ENCODE peak calls at places on chromosomes 4 and X, in five cellular contexts. T, V, G, K and H are unnamed samples.

GRCh38 chrX:36431819-36432218 is 512.3 kb downstream of the CFAP47 start:
- DNase-seq in G (no peak), T (no peak), K (no peak), V (peak), H (no peak)

GRCh38 chrX:68261060-68261672 is 172.1 kb downstream of the OPHN1 start:
- DNase-seq in T (no peak), K (no peak), G (no peak), V (no peak), H (no peak)

GRCh38 chrX:1153940-1154339 is 58.5 kb downstream of the CRLF2 start:
- DNase-seq in K (no peak), V (peak), G (no peak), T (no peak), H (no peak)

GRCh38 chr4:30943356-30943755 is 223.2 kb downstream of the PCDH7 start:
- DNase-seq in G (no peak), V (no peak), K (no peak), T (no peak), H (no peak)

GRCh38 chr4:128570380-128570779 is 239.1 kb upstream of the JADE1 start:
- DNase-seq in T (no peak), G (peak), K (peak), V (peak), H (peak)

GRCh38 chr4:37891221-37892159 is 606 bp downstream of the TBC1D1 start:
- DNase-seq in G (peak), K (no peak), V (no peak), T (no peak), H (peak)

GRCh38 chrX:123731258-123731986 is 1.4 kb downstream of the THOC2 start:
- DNase-seq in V (no peak), T (no peak), K (peak), G (peak), H (peak)

GRCh38 chrX:47568656-47569295 is 7.8 kb downstream of the ARAF start:
- DNase-seq in K (peak), G (no peak), T (peak), V (peak), H (peak)

GRCh38 chr4:72449705-72450104 is 119.3 kb downstream of the ADAMTS3 start:
- DNase-seq in G (no peak), V (no peak), T (no peak), K (no peak), H (no peak)

GRCh38 chrX:100447563-100448397 is 37.7 kb upstream of the PCDH19 start:
- DNase-seq in G (peak), V (peak), T (no peak), K (peak), H (peak)

GRCh38 chrX:120457766-120458180 is 11.3 kb downstream of the LAMP2 start:
- DNase-seq in V (no peak), G (no peak), T (no peak), K (no peak), H (peak)

GRCh38 chr4:11130195-11130975 is 298.3 kb downstream of the HS3ST1 start:
- DNase-seq in T (no peak), V (no peak), G (no peak), K (no peak), H (no peak)

GRCh38 chrX:42189601-42190000 is 266.2 kb upstream of the CASK start:
- DNase-seq in G (no peak), K (no peak), T (no peak), V (no peak), H (no peak)

GRCh38 chrX:106203315-106203714 is 35.2 kb downstream of the PWWP3B start:
- DNase-seq in G (no peak), V (no peak), T (peak), K (no peak), H (no peak)

GRCh38 chr4:74418063-74418670 is 26.8 kb upstream of the AREG start:
- DNase-seq in V (peak), K (no peak), G (peak), T (no peak), H (no peak)

GRCh38 chrX:133559909-133560308 is 144.6 kb upstream of the GPC4 start:
- DNase-seq in K (no peak), V (no peak), T (no peak), G (no peak), H (no peak)

GRCh38 chr4:54152846-54153600 is 53.1 kb downstream of the GSX2 start:
- DNase-seq in V (no peak), T (no peak), K (no peak), G (no peak), H (no peak)

GRCh38 chr4:7740866-7741525 is 198.7 kb downstream of the AFAP1 start:
- DNase-seq in G (no peak), V (no peak), K (no peak), T (no peak), H (no peak)

GRCh38 chr4:163603246-163603645 is 108.8 kb downstream of the TMA16 start:
- DNase-seq in K (no peak), G (no peak), V (no peak), T (no peak), H (no peak)

GRCh38 chr4:26557164-26557563 is 26.7 kb upstream of the TBC1D19 start:
- DNase-seq in T (no peak), V (no peak), K (no peak), G (no peak), H (no peak)

GRCh38 chrX:10597871-10598270 is 22.5 kb downstream of the MID1 start:
- DNase-seq in K (peak), G (peak), V (peak), T (peak), H (peak)

GRCh38 chr4:3766791-3767561 is 791 bp downstream of the ADRA2C start:
- DNase-seq in V (no peak), G (no peak), K (no peak), T (no peak), H (no peak)

GRCh38 chrX:150377010-150377409 is 13.9 kb downstream of the MAMLD1 start:
- DNase-seq in K (no peak), V (no peak), T (no peak), G (no peak), H (no peak)

GRCh38 chrX:3142259-3143042 is 101.2 kb downstream of the ARSF start:
- DNase-seq in V (peak), G (no peak), T (no peak), K (no peak), H (peak)

GRCh38 chrX:119693032-119693995 is at the start of gene SEPTIN6:
- DNase-seq in V (peak), G (peak), K (peak), T (peak), H (peak)

GRCh38 chr4:128830906-128831525 is 21.5 kb downstream of the JADE1 start:
- DNase-seq in T (no peak), V (no peak), K (no peak), G (peak), H (no peak)

GRCh38 chrX:102985182-102985581 is 48.1 kb downstream of the RAB40AL start:
- DNase-seq in K (no peak), T (no peak), V (no peak), G (no peak), H (peak)

GRCh38 chr4:113407409-113407808 is 354.1 kb downstream of the CAMK2D start:
- DNase-seq in T (no peak), K (no peak), G (no peak), V (no peak), H (no peak)

GRCh38 chr4:111873801-111874200 is 271.5 kb upstream of the FAM241A start:
- DNase-seq in V (no peak), T (no peak), G (no peak), K (no peak), H (no peak)

GRCh38 chr4:127533028-127533700 is 99.6 kb upstream of the INTU start:
- DNase-seq in G (peak), V (no peak), T (no peak), K (peak), H (no peak)

GRCh38 chrX:104013606-104014005 is at the start of gene H2BW1:
- DNase-seq in V (no peak), G (no peak), T (no peak), K (peak), H (no peak)

GRCh38 chr4:22324422-22324821 is 191.4 kb downstream of the ADGRA3 start:
- DNase-seq in K (no peak), G (no peak), T (no peak), V (no peak), H (no peak)

GRCh38 chrX:71846429-71846828 is 64.2 kb upstream of the NHSL2 start:
- DNase-seq in G (peak), K (no peak), V (no peak), T (peak), H (no peak)

GRCh38 chr4:10080874-10081606 is 35.6 kb downstream of the WDR1 start:
- DNase-seq in V (no peak), T (no peak), K (no peak), G (no peak), H (no peak)

GRCh38 chrX:106038625-106039024 is at the start of gene SERPINA7:
- DNase-seq in T (peak), K (no peak), V (no peak), G (no peak), H (no peak)

GRCh38 chrX:30864383-30864785 is 24.7 kb downstream of the TAB3 start:
- DNase-seq in V (no peak), T (peak), K (no peak), G (no peak), H (peak)

GRCh38 chrX:47218920-47219815 is 687 bp downstream of the CDK16 start:
- DNase-seq in G (peak), T (no peak), V (peak), K (peak), H (peak)

GRCh38 chr4:183038436-183038835 is 60.6 kb upstream of the WWC2 start:
- DNase-seq in T (no peak), V (no peak), G (no peak), K (no peak), H (no peak)

GRCh38 chrX:4661771-4662170 is 948.3 kb upstream of the PRKX start:
- DNase-seq in G (no peak), T (no peak), V (no peak), K (no peak), H (no peak)
- TF ChIP-seq MYC in G (no peak), T (no peak), V (no peak), K (no peak), H (no peak)

GRCh38 chr4:703336-704197 is 2.1 kb upstream of the PCGF3 start:
- DNase-seq in K (no peak), G (no peak), T (no peak), V (no peak), H (no peak)
- H3K4me3 ChIP-seq in K (no peak), G (no peak), T (peak), V (no peak), H (no peak)

DNA sequence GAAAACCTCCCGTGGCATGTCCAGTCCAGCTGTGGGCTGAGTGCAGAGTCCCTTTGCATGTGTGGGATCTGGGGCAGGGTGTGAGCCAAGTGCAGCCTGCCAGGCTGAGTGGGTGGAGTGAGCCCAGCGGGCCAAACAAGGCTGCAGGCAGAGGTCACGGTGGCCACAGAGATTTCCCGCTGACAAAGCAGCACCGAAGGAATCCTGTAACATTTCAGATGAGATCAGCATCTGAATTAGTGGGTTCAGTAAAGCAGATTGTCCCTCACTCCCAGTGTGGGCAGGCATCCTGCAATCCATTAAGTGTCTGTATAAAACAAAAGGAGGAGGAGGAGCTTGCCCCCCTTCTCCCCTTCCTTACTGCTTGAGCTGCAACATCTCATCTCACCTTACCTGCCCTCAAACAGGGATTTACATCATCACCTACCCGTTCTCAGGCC is 324.4 kb downstream of the FAT4 start:
- DNase-seq in T (no peak), G (no peak), K (no peak), V (no peak), H (no peak)
- TF ChIP-seq MYC in T (no peak), G (no peak), K (no peak), V (no peak), H (no peak)

DNA sequence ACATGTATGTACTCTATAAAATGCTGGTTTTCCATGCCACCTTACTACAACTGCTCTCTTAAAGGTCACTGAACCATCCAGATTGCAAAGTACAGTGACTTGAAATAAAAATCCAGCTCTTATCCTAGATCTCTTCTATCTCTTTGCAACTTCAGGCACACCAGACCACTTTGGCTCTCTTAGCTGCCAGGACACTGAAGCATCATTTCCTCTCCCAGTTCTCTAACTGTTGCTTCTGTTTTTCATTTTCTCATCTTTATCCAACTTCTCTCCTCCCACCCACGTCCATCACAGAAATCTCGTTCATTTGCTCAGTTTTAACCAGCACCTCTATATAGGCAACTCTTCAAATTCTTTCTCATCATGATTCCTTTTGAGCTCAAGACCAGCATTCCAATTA is 74.3 kb downstream of the METTL14 start:
- DNase-seq in T (no peak), K (no peak), G (no peak), V (no peak), H (no peak)
- H3K4me3 ChIP-seq in T (no peak), K (no peak), G (no peak), V (no peak), H (no peak)